ENCODE peak calls at places on chromosomes 11 and 22, in eight cellular contexts. Z, T, U, W, D, E, Y and R are unnamed samples.

GRCh38 chr11:71172680-71173079 is 79.7 kb downstream of the SHANK2 start:
- DNase-seq in W (no peak), Y (no peak), E (no peak), Z (no peak), D (no peak), U (no peak), T (no peak), R (no peak)

GRCh38 chr22:21624120-21624879 is 5.5 kb downstream of the YDJC start:
- DNase-seq in Y (peak; percentile 15), D (peak; percentile 15), T (peak; percentile 45), Z (no peak), W (no peak), E (no peak), U (no peak), R (no peak)

GRCh38 chr11:35390737-35391682 is 28.3 kb downstream of the SLC1A2 start:
- DNase-seq in Z (peak; percentile 19), W (no peak), D (no peak), T (peak; percentile 72), E (peak; percentile 74), Y (no peak), U (no peak), R (no peak)

GRCh38 chr11:47461876-47462275 is 12.9 kb upstream of the RAPSN start:
- DNase-seq in U (no peak), W (no peak), Y (no peak), E (no peak), D (no peak), T (no peak), Z (no peak), R (no peak)

GRCh38 chr11:27088353-27088752 is 47.7 kb downstream of the BBOX1 start:
- DNase-seq in E (peak; percentile 30), Z (no peak), T (no peak), D (no peak), U (no peak), W (no peak), Y (no peak), R (no peak)

GRCh38 chr22:20254975-20255946 is 12.9 kb downstream of the RTN4R start:
- DNase-seq in Y (no peak), U (no peak), D (no peak), E (no peak), Z (no peak), T (no peak), W (no peak), R (no peak)

GRCh38 chr11:64181506-64182411 is 4.2 kb upstream of the STIP1 start:
- DNase-seq in D (no peak), E (peak; percentile 93), Z (peak; percentile 84), W (peak; percentile 97), U (peak; percentile 95), Y (peak; percentile 92), T (peak; percentile 95), R (peak; percentile 84)

GRCh38 chr11:77060234-77060633 is 6.5 kb upstream of the CAPN5 start:
- DNase-seq in Z (no peak), T (no peak), Y (no peak), D (no peak), W (no peak), E (no peak), U (no peak), R (no peak)

GRCh38 chr11:103013426-103013825 is 57.9 kb upstream of the MMP13 start:
- DNase-seq in W (no peak), Z (no peak), E (no peak), U (no peak), T (no peak), D (no peak), Y (no peak), R (no peak)

GRCh38 chr22:27748355-27749168 is 53.0 kb downstream of the MN1 start:
- DNase-seq in Y (no peak), T (peak; percentile 29), W (no peak), D (no peak), U (peak; percentile 49), Z (no peak), E (peak; percentile 90), R (no peak)

GRCh38 chr22:40050258-40050657 is 55.5 kb downstream of the FAM83F start:
- DNase-seq in W (no peak), E (no peak), T (no peak), U (no peak), Y (no peak), Z (no peak), D (no peak), R (no peak)

GRCh38 chr11:44982496-44983062 is 31.9 kb upstream of the TP53I11 start:
- DNase-seq in D (no peak), E (no peak), Z (no peak), W (no peak), U (no peak), Y (no peak), T (no peak), R (no peak)

GRCh38 chr22:33014621-33015020 is 43.6 kb downstream of the SYN3 start:
- DNase-seq in D (no peak), Z (no peak), U (no peak), Y (no peak), W (no peak), E (no peak), T (no peak), R (no peak)

GRCh38 chr11:46293616-46294015 is 16.2 kb downstream of the CREB3L1 start:
- DNase-seq in D (no peak), Y (no peak), U (no peak), Z (no peak), W (peak; percentile 60), E (peak; percentile 99), T (peak; percentile 34), R (peak; percentile 26)

GRCh38 chr11:87039371-87039770 is 1.6 kb downstream of the TMEM135 start:
- DNase-seq in T (no peak), Y (no peak), U (no peak), E (peak; percentile 28), Z (no peak), W (peak; percentile 59), D (no peak), R (no peak)

GRCh38 chr11:19679952-19680823 is 32.4 kb upstream of the NAV2 start:
- DNase-seq in Y (peak; percentile 34), Z (peak; percentile 88), D (no peak), U (peak; percentile 91), E (peak; percentile 98), W (peak; percentile 95), T (peak; percentile 88), R (peak; percentile 93)

GRCh38 chr22:20553947-20554741 is 46.7 kb downstream of the MED15 start:
- DNase-seq in W (no peak), Z (no peak), D (no peak), T (no peak), Y (no peak), E (no peak), U (no peak), R (no peak)

GRCh38 chr11:63683133-63683991 is 2.1 kb downstream of the RTN3 start:
- DNase-seq in W (no peak), E (peak; percentile 65), D (no peak), U (no peak), Y (no peak), T (no peak), Z (no peak), R (no peak)

GRCh38 chr11:106087815-106088435 is 10.5 kb downstream of the AASDHPPT start:
- DNase-seq in E (peak; percentile 47), D (no peak), U (peak; percentile 46), T (peak; percentile 66), W (peak; percentile 49), Y (peak; percentile 11), Z (peak; percentile 62), R (peak; percentile 45)

GRCh38 chr11:76806131-76806530 is 23.0 kb downstream of the TSKU start:
- DNase-seq in U (no peak), E (no peak), Y (no peak), W (no peak), T (no peak), Z (no peak), D (no peak), R (no peak)

GRCh38 chr11:132895340-132895739 is 637.0 kb downstream of the OPCML start:
- DNase-seq in D (no peak), T (peak; percentile 24), U (no peak), E (peak; percentile 97), Y (no peak), W (no peak), Z (no peak), R (peak; percentile 70)

GRCh38 chr11:76609736-76610370 is 60.7 kb downstream of the LRRC32 start:
- DNase-seq in W (no peak), U (no peak), E (peak; percentile 39), D (no peak), T (no peak), Z (no peak), Y (no peak), R (no peak)

GRCh38 chr11:64001552-64002427 is 15.6 kb downstream of the OTUB1 start:
- DNase-seq in Y (no peak), D (no peak), W (no peak), Z (peak; percentile 25), U (no peak), T (peak; percentile 49), E (no peak), R (no peak)

GRCh38 chr22:29707471-29707870 is 12.3 kb upstream of the CABP7 start:
- DNase-seq in Z (no peak), U (no peak), E (no peak), Y (no peak), D (no peak), W (no peak), T (no peak), R (no peak)

GRCh38 chr11:107858217-107859070 is at the start of gene SLC35F2:
- DNase-seq in T (peak; percentile 75), W (peak; percentile 74), Y (peak; percentile 20), Z (peak; percentile 95), U (no peak), D (peak; percentile 24), E (peak; percentile 72), R (peak; percentile 95)

GRCh38 chr22:22357024-22357868 is 112.7 kb downstream of the VPREB1 start:
- DNase-seq in U (no peak), Y (peak; percentile 66), Z (peak; percentile 66), T (peak; percentile 91), D (peak; percentile 41), W (peak; percentile 77), E (peak; percentile 23), R (peak; percentile 81)

GRCh38 chr11:63915961-63916836 is 765 bp downstream of the RCOR2 start:
- DNase-seq in U (no peak), T (peak; percentile 70), Z (no peak), D (no peak), W (no peak), Y (peak; percentile 25), E (no peak), R (no peak)